ENCODE peak calls at places on chromosomes 4 and X, in six cellular contexts. One of them, this sample, is unnamed.

GRCh38 chr4:13797061-13797460 is 169.5 kb upstream of the BOD1L1 start:
- DNase-seq in GM12864: no peak
- DNase-seq in tibial artery: no peak
- DNase-seq in A549: no peak
- DNase-seq in lower lobe of right lung: no peak
- DNase-seq in AG10803: no peak
- DNase-seq in this sample: peak; percentile 17

GRCh38 chr4:8112036-8112576 is 46.5 kb downstream of the ABLIM2 start:
- DNase-seq in GM12864: no peak
- DNase-seq in tibial artery: no peak
- DNase-seq in A549: no peak
- DNase-seq in lower lobe of right lung: no peak
- DNase-seq in AG10803: no peak
- DNase-seq in this sample: no peak

GRCh38 chr4:169283114-169283509 is 12.4 kb upstream of the SH3RF1 start:
- DNase-seq in GM12864: no peak
- DNase-seq in tibial artery: no peak
- DNase-seq in A549: peak; percentile 14
- DNase-seq in lower lobe of right lung: no peak
- DNase-seq in AG10803: peak; percentile 98
- DNase-seq in this sample: peak; percentile 96

GRCh38 chr4:121900132-121900983 is 30.1 kb upstream of the BBS7 start:
- DNase-seq in GM12864: peak; percentile 8
- DNase-seq in tibial artery: no peak
- DNase-seq in A549: peak; percentile 21
- DNase-seq in lower lobe of right lung: no peak
- DNase-seq in AG10803: peak; percentile 59
- DNase-seq in this sample: peak; percentile 73

GRCh38 chr4:71187399-71188196 is 151.2 kb upstream of the SLC4A4 start:
- DNase-seq in GM12864: no peak
- DNase-seq in tibial artery: peak; percentile 24
- DNase-seq in A549: peak; percentile 23
- DNase-seq in lower lobe of right lung: peak; percentile 50
- DNase-seq in AG10803: peak; percentile 62
- DNase-seq in this sample: peak; percentile 42

GRCh38 chr4:84126061-84126787 is 372.9 kb downstream of the NKX6-1 start:
- DNase-seq in GM12864: no peak
- DNase-seq in tibial artery: no peak
- DNase-seq in A549: no peak
- DNase-seq in lower lobe of right lung: no peak
- DNase-seq in AG10803: no peak
- DNase-seq in this sample: no peak

GRCh38 chrX:7448123-7448522 is 300.2 kb upstream of the PUDP start:
- DNase-seq in GM12864: no peak
- DNase-seq in tibial artery: no peak
- DNase-seq in A549: no peak
- DNase-seq in lower lobe of right lung: no peak
- DNase-seq in AG10803: no peak
- DNase-seq in this sample: no peak

GRCh38 chr4:143438710-143439109 is 74.8 kb upstream of the SMARCA5 start:
- DNase-seq in GM12864: no peak
- DNase-seq in tibial artery: no peak
- DNase-seq in A549: no peak
- DNase-seq in lower lobe of right lung: no peak
- DNase-seq in AG10803: no peak
- DNase-seq in this sample: no peak

GRCh38 chr4:2799971-2800690 is 7.2 kb downstream of the SH3BP2 start:
- DNase-seq in GM12864: no peak
- DNase-seq in tibial artery: peak; percentile 24
- DNase-seq in A549: no peak
- DNase-seq in lower lobe of right lung: peak; percentile 61
- DNase-seq in AG10803: no peak
- DNase-seq in this sample: no peak

GRCh38 chrX:9775930-9776329 is 10.3 kb upstream of the GPR143 start:
- DNase-seq in GM12864: no peak
- DNase-seq in tibial artery: no peak
- DNase-seq in A549: no peak
- DNase-seq in lower lobe of right lung: no peak
- DNase-seq in AG10803: no peak
- DNase-seq in this sample: no peak

GRCh38 chrX:108699368-108699767 is 37.0 kb downstream of the IRS4 start:
- DNase-seq in GM12864: no peak
- DNase-seq in tibial artery: no peak
- DNase-seq in A549: peak; percentile 5
- DNase-seq in lower lobe of right lung: no peak
- DNase-seq in AG10803: peak; percentile 18
- DNase-seq in this sample: peak; percentile 47

GRCh38 chrX:32851556-32851955 is 359.8 kb downstream of the DMD start:
- DNase-seq in GM12864: no peak
- DNase-seq in tibial artery: no peak
- DNase-seq in A549: no peak
- DNase-seq in lower lobe of right lung: no peak
- DNase-seq in AG10803: no peak
- DNase-seq in this sample: no peak

GRCh38 chr4:184386271-184386781 is 88.0 kb downstream of the IRF2 start:
- DNase-seq in GM12864: no peak
- DNase-seq in tibial artery: no peak
- DNase-seq in A549: no peak
- DNase-seq in lower lobe of right lung: no peak
- DNase-seq in AG10803: no peak
- DNase-seq in this sample: no peak

GRCh38 chrX:18875256-18875878 is 108.5 kb downstream of the PHKA2 start:
- DNase-seq in GM12864: no peak
- DNase-seq in tibial artery: no peak
- DNase-seq in A549: no peak
- DNase-seq in lower lobe of right lung: no peak
- DNase-seq in AG10803: no peak
- DNase-seq in this sample: no peak

GRCh38 chrX:46375831-46376230 is 169.4 kb downstream of the ZNF674 start:
- DNase-seq in GM12864: no peak
- DNase-seq in tibial artery: no peak
- DNase-seq in A549: peak; percentile 15
- DNase-seq in lower lobe of right lung: no peak
- DNase-seq in AG10803: no peak
- DNase-seq in this sample: no peak

DNA sequence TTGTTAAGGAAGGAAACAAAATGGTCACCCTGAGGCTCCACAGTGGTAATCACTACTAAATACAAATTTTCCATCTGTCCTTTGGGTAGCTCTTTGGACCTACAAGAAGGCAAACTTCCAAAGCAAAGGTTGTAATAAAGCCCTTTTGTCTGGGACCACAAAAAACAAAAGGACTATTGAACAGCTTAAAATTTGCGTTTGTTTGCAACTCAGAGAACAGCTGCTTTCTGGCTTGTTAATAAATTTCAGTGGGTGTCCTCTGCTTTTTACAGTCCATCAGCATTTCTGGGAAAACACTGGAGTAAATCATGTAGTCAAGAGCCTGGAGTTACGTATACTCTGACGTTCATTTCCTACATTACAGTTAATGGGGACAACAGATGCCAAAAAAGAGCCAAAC is 439.7 kb upstream of the DIAPH2 start:
- DNase-seq in GM12864: no peak
- DNase-seq in tibial artery: no peak
- DNase-seq in A549: no peak
- DNase-seq in lower lobe of right lung: no peak
- DNase-seq in AG10803: no peak
- DNase-seq in this sample: no peak
- TF ChIP-seq CTCF in GM12864: no peak
- TF ChIP-seq CTCF in tibial artery: no peak
- TF ChIP-seq CTCF in A549: no peak
- TF ChIP-seq CTCF in lower lobe of right lung: no peak
- TF ChIP-seq CTCF in AG10803: no peak
- TF ChIP-seq CTCF in this sample: no peak

DNA sequence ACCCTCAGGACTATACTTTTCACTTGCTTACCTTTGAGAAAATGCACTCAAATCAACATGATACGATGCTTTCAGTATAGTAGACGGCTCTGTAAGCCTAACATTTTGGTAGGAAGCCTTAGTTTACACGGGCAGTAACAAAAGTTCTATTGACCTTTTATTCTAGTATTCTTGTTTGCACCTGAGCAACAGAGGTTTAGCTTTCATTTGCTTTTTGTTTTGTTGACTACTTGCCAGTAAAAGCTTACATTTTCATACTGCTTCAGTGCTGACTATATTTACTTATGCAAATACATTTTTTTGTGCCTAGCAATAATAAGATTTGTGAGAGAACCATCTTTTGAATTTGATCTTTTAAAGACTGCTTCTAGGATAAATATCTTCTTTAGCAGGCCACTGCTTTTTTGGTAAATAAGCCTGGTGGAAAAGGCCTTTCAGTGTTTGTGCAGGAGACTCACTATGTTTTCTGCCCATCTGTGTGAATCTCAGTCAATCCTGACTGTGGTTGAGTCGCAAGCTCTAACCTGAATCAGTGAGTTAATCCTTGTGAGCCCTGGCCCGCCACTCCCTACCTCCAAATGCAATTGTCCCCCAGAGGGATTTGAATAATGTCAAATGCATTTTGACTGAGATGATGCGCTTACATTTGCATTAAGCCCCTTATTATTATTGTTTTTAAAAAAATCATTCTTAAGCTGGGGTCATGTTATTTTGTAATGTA is 21.9 kb downstream of the FHIP1A start:
- DNase-seq in GM12864: no peak
- DNase-seq in tibial artery: no peak
- DNase-seq in A549: no peak
- DNase-seq in lower lobe of right lung: no peak
- DNase-seq in AG10803: no peak
- DNase-seq in this sample: no peak
- H3K4me3 ChIP-seq in GM12864: no peak overlapping the region
- H3K4me3 ChIP-seq in tibial artery: no peak overlapping the region
- H3K4me3 ChIP-seq in A549: no peak overlapping the region
- H3K4me3 ChIP-seq in lower lobe of right lung: no peak overlapping the region
- H3K4me3 ChIP-seq in AG10803: no peak overlapping the region
- H3K4me3 ChIP-seq in this sample: no peak overlapping the region

GRCh38 chrX:115952417-115953092 is 218.0 kb upstream of the AGTR2 start:
- DNase-seq in GM12864: no peak
- DNase-seq in tibial artery: no peak
- DNase-seq in A549: no peak
- DNase-seq in lower lobe of right lung: no peak
- DNase-seq in AG10803: no peak
- DNase-seq in this sample: no peak
- TF ChIP-seq CTCF in GM12864: no peak
- TF ChIP-seq CTCF in tibial artery: no peak
- TF ChIP-seq CTCF in A549: no peak
- TF ChIP-seq CTCF in lower lobe of right lung: no peak
- TF ChIP-seq CTCF in AG10803: no peak
- TF ChIP-seq CTCF in this sample: no peak

DNA sequence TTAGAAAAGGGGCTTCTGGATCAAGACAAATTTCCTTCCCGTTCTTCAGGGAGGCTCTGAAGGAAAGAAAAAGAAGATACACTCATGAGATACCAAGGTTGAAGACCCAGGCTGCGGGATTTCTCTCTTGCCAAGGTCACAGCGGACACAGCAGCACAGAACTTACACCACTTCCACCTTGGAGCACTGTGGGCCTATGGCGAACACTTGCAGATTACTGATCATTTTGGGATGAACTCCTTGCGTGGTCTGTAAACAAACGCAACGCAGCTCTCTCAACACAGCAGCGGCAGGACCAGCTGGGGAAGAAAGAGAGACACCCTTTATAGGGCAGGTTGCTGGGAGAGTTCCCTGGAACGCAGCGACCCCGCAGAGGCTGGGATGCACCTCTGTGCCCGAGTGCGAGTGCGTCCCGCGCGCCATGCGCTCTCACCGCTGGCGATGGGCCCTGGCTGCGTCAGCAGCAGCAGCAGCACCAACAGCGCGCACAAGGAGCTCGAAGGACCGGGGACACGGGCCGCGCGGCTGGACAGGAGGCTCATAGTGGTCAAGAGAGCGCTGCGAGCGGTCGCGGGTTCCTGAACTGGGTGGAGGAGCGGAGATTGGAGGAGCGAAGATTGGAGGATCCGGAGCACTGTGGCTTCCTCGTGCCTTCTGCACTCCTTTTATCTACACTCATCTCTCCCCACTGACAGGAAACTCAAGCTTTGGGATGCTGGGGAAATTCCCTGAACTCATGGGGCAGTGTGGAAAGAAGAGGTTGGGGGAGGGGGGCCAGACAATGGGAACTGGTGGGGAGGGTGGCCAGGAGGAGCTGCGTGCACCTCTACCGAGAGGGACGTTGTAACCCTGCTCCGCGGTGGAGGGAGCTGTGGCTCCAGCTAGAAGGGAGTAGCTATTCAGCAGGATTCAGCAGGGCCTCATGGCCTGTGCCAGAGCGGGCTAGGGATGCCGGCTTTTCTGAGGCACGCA is at the start of gene CXCL5:
- DNase-seq in GM12864: no peak
- DNase-seq in tibial artery: no peak
- DNase-seq in A549: peak; percentile 47
- DNase-seq in lower lobe of right lung: peak; percentile 66
- DNase-seq in AG10803: peak; percentile 37
- DNase-seq in this sample: peak; percentile 69
- H3K4me3 ChIP-seq in GM12864: no peak within 1 kb of the TSS
- H3K4me3 ChIP-seq in tibial artery: peak within 1 kb of the TSS; percentile 23
- H3K4me3 ChIP-seq in A549: peak within 1 kb of the TSS; percentile 52
- H3K4me3 ChIP-seq in lower lobe of right lung: peak within 1 kb of the TSS; percentile 36
- H3K4me3 ChIP-seq in AG10803: peak within 1 kb of the TSS; percentile 53
- H3K4me3 ChIP-seq in this sample: peak within 1 kb of the TSS; percentile 58

GRCh38 chrX:149286940-149287349 is 218.2 kb downstream of the IDS start:
- DNase-seq in GM12864: peak; percentile 13
- DNase-seq in tibial artery: no peak
- DNase-seq in A549: peak; percentile 35
- DNase-seq in lower lobe of right lung: no peak
- DNase-seq in AG10803: peak; percentile 28
- DNase-seq in this sample: peak; percentile 43
- TF ChIP-seq CTCF in GM12864: peak; percentile 65
- TF ChIP-seq CTCF in tibial artery: peak; percentile 37
- TF ChIP-seq CTCF in A549: peak; percentile 47
- TF ChIP-seq CTCF in lower lobe of right lung: peak; percentile 49
- TF ChIP-seq CTCF in AG10803: peak; percentile 70
- TF ChIP-seq CTCF in this sample: peak; percentile 68

This sample was measured in fibroblast of the aortic adventitia.